ENCODE peak calls at places on chromosome 15, in four cellular contexts. Y is NCI-H510A treated with DMSO at 0.1 percent for 48 hours; C is fibroblast of the conjunctiva; X is CD8-positive, alpha-beta memory T cell. Q is an unnamed sample.

GRCh38 chr15:73799466-73799865 is 46.3 kb upstream of the INSYN1 start:
- DNase-seq in Y (no peak), C (no peak), X (no peak), Q (peak; percentile 52)

GRCh38 chr15:62307551-62307950 is 142.5 kb upstream of the C2CD4B start:
- DNase-seq in X (no peak), C (peak; percentile 3), Y (no peak), Q (peak; percentile 33)

GRCh38 chr15:59436774-59437472 is 1.1 kb upstream of the FAM81A start:
- DNase-seq in X (no peak), Y (peak; percentile 39), C (no peak), Q (no peak)

GRCh38 chr15:58077427-58077826 is 11.9 kb upstream of the ALDH1A2 start:
- DNase-seq in C (no peak), X (no peak), Y (peak; percentile 5), Q (peak; percentile 4)

GRCh38 chr15:85312925-85313324 is 67.5 kb upstream of the AKAP13 start:
- DNase-seq in C (peak; percentile 66), Y (no peak), X (no peak), Q (peak; percentile 55)

GRCh38 chr15:32873292-32874114 is 155.7 kb downstream of the GREM1 start:
- DNase-seq in C (no peak), X (no peak), Y (no peak), Q (no peak)

GRCh38 chr15:60052796-60053195 is 48.7 kb downstream of the FOXB1 start:
- DNase-seq in X (no peak), C (no peak), Y (no peak), Q (no peak)

GRCh38 chr15:98717942-98718341 is 69.6 kb downstream of the IGF1R start:
- DNase-seq in X (no peak), Y (no peak), C (no peak), Q (no peak)

GRCh38 chr15:42707068-42707467 is 29.9 kb downstream of the CDAN1 start:
- DNase-seq in X (no peak), Y (no peak), C (peak; percentile 17), Q (no peak)

GRCh38 chr15:83327041-83327440 is 42.6 kb upstream of the BNC1 start:
- DNase-seq in C (no peak), Y (no peak), X (no peak), Q (no peak)

GRCh38 chr15:25863067-25863967 is at the start of gene ATP10A:
- DNase-seq in C (no peak), Y (no peak), X (peak; percentile 59), Q (peak; percentile 26)

GRCh38 chr15:70582143-70582945 is 181.0 kb downstream of the UACA start:
- DNase-seq in X (no peak), C (peak; percentile 27), Y (no peak), Q (no peak)

GRCh38 chr15:99403597-99403996 is 152.3 kb downstream of the LRRC28 start:
- DNase-seq in C (no peak), Y (no peak), X (no peak), Q (no peak)

GRCh38 chr15:90201150-90201943 is at the start of gene SEMA4B:
- DNase-seq in X (peak; percentile 81), Y (peak; percentile 56), C (no peak), Q (no peak)

GRCh38 chr15:80779658-80780415 is 667 bp downstream of the CEMIP start:
- DNase-seq in Y (peak; percentile 58), C (no peak), X (no peak), Q (no peak)

GRCh38 chr15:65580287-65580686 is 30.6 kb downstream of the INTS14 start:
- DNase-seq in X (no peak), Y (no peak), C (peak; percentile 20), Q (peak; percentile 19)

GRCh38 chr15:90047956-90048575 is 46.9 kb downstream of the ZNF710 start:
- DNase-seq in Y (no peak), X (peak; percentile 36), C (no peak), Q (no peak)

GRCh38 chr15:86647810-86648440 is 568.3 kb downstream of the AGBL1 start:
- DNase-seq in C (no peak), X (no peak), Y (no peak), Q (no peak)

GRCh38 chr15:59011262-59011947 is 23.9 kb downstream of the RNF111 start:
- DNase-seq in X (no peak), C (no peak), Y (no peak), Q (no peak)

GRCh38 chr15:88621789-88622604 is 857 bp downstream of the AEN start:
- DNase-seq in C (no peak), Y (peak; percentile 7), X (peak; percentile 70), Q (no peak)

GRCh38 chr15:74136584-74137543 is 6.5 kb downstream of the ISLR2 start:
- DNase-seq in X (no peak), C (no peak), Y (no peak), Q (no peak)

Q was measured in kidney glomerular epithelial cell.